ENCODE peak calls at places on chromosomes 2 and 18, in four cellular contexts. L is left colon; X is activated CD4-positive, alpha-beta T cell treated with anti-CD3 and anti-CD28 coated beads for 4 hours; M is adipocyte. I is an unnamed sample.

GRCh38 chr2:160288324-160288723 is 88.3 kb upstream of the ITGB6 start:
- DNase-seq in M (no peak), L (no peak), X (no peak), I (no peak)

GRCh38 chr2:151363709-151364108 is 6.3 kb downstream of the TNFAIP6 start:
- DNase-seq in X (no peak), L (no peak), M (peak; percentile 45), I (no peak)

GRCh38 chr2:99834426-99834825 is 308.0 kb downstream of the AFF3 start:
- DNase-seq in X (no peak), M (no peak), L (no peak), I (no peak)

GRCh38 chr2:158586491-158586890 is 129.7 kb downstream of the PKP4 start:
- DNase-seq in M (peak; percentile 76), X (no peak), L (no peak), I (peak; percentile 95)

GRCh38 chr2:38653715-38654494 is 12.0 kb upstream of the GALM start:
- DNase-seq in M (no peak), X (peak; percentile 69), L (no peak), I (peak; percentile 16)

GRCh38 chr2:240628507-240629418 is 3.5 kb downstream of the GPR35 start:
- DNase-seq in X (no peak), L (peak; percentile 3), M (no peak), I (no peak)

GRCh38 chr2:22854588-22854987 is 530.4 kb upstream of the KLHL29 start:
- DNase-seq in L (no peak), M (no peak), X (no peak), I (no peak)

GRCh38 chr2:234033174-234033573 is 17.3 kb upstream of the SPP2 start:
- DNase-seq in M (no peak), L (no peak), X (no peak), I (peak; percentile 12)

GRCh38 chr2:143161982-143162837 is 33.0 kb downstream of the ARHGAP15 start:
- DNase-seq in L (no peak), X (peak; percentile 53), M (peak; percentile 21), I (peak; percentile 58)

GRCh38 chr18:31302991-31303390 is 15.0 kb upstream of the DSG1 start:
- DNase-seq in X (no peak), L (no peak), M (no peak), I (peak; percentile 8)

I was measured in IMR-90.